ENCODE peak calls at places on chromosome 16, in ten cellular contexts. B is HCT116; U is fibroblast of the aortic adventitia; L is NCI-H2081; O is stimulated activated CD4-positive, alpha-beta T cell treated with anti-CD3 and anti-CD28 coated beads, Interleukin-1b, Interleukin-23, amount 100 ng/mL, for 24 hours; Y is ELF-1; N is mucosa of descending colon; X is A549; T is GM03348; A is heart left ventricle. E is an unnamed sample.

GRCh38 chr16:1089822-1090619 is 6.0 kb downstream of the C1QTNF8 start:
- DNase-seq in B (no peak), U (no peak), L (no peak), O (no peak), Y (no peak), N (peak), X (peak), T (no peak), A (peak), E (peak)

GRCh38 chr16:53893731-53894435 is 189.9 kb downstream of the FTO start:
- DNase-seq in B (no peak), U (peak), L (peak), O (no peak), Y (no peak), N (peak), X (peak), T (peak), A (peak), E (peak)

GRCh38 chr16:48450367-48450766 is 65.2 kb upstream of the SIAH1 start:
- DNase-seq in B (no peak), U (peak), L (no peak), O (no peak), Y (no peak), N (no peak), X (no peak), T (peak), A (no peak), E (no peak)

GRCh38 chr16:16033208-16033717 is 83.8 kb downstream of the ABCC1 start:
- DNase-seq in B (no peak), U (no peak), L (no peak), O (no peak), Y (no peak), N (no peak), X (no peak), T (no peak), A (no peak), E (no peak)

GRCh38 chr16:77406680-77407079 is 28.2 kb downstream of the ADAMTS18 start:
- DNase-seq in B (peak), U (no peak), L (no peak), O (no peak), Y (no peak), N (no peak), X (peak), T (no peak), A (no peak), E (no peak)

GRCh38 chr16:58487566-58488351 is 12.2 kb upstream of the NDRG4 start:
- DNase-seq in B (peak), U (peak), L (peak), O (peak), Y (peak), N (peak), X (peak), T (peak), A (peak), E (peak)

GRCh38 chr16:88505405-88506082 is 52.5 kb downstream of the ZFPM1 start:
- DNase-seq in B (peak), U (peak), L (peak), O (no peak), Y (no peak), N (peak), X (peak), T (peak), A (peak), E (peak)

GRCh38 chr16:10961231-10961630 is 16.9 kb downstream of the CLEC16A start:
- DNase-seq in B (no peak), U (peak), L (no peak), O (no peak), Y (no peak), N (no peak), X (no peak), T (peak), A (peak), E (no peak)

GRCh38 chr16:49640606-49641005 is 215.3 kb downstream of the ZNF423 start:
- DNase-seq in B (no peak), U (no peak), L (no peak), O (no peak), Y (no peak), N (no peak), X (no peak), T (no peak), A (peak), E (no peak)

GRCh38 chr16:58096249-58096648 is 32.9 kb downstream of the CFAP20 start:
- DNase-seq in B (no peak), U (no peak), L (no peak), O (no peak), Y (no peak), N (no peak), X (no peak), T (no peak), A (no peak), E (no peak)

GRCh38 chr16:87897563-87898505 is 28.5 kb upstream of the SLC7A5 start:
- DNase-seq in B (no peak), U (no peak), L (no peak), O (no peak), Y (no peak), N (no peak), X (no peak), T (no peak), A (no peak), E (no peak)

GRCh38 chr16:66977341-66978113 is 10.9 kb upstream of the CES4A start:
- DNase-seq in B (peak), U (peak), L (peak), O (peak), Y (peak), N (peak), X (peak), T (peak), A (peak), E (peak)

GRCh38 chr16:69243479-69243878 is 56.5 kb downstream of the SNTB2 start:
- DNase-seq in B (no peak), U (peak), L (no peak), O (no peak), Y (no peak), N (no peak), X (no peak), T (peak), A (no peak), E (no peak)

GRCh38 chr16:19291459-19291858 is 5.9 kb downstream of the CLEC19A start:
- DNase-seq in B (no peak), U (peak), L (peak), O (no peak), Y (peak), N (peak), X (peak), T (no peak), A (no peak), E (no peak)

GRCh38 chr16:58155839-58156238 is 26.7 kb upstream of the CFAP20 start:
- DNase-seq in B (no peak), U (no peak), L (no peak), O (no peak), Y (no peak), N (no peak), X (no peak), T (no peak), A (no peak), E (no peak)

GRCh38 chr16:77574867-77575619 is 140.2 kb upstream of the ADAMTS18 start:
- DNase-seq in B (no peak), U (peak), L (no peak), O (no peak), Y (no peak), N (no peak), X (no peak), T (no peak), A (peak), E (peak)

GRCh38 chr16:68995011-68995504 is 110.4 kb upstream of the HAS3 start:
- DNase-seq in B (peak), U (peak), L (no peak), O (no peak), Y (peak), N (peak), X (peak), T (peak), A (no peak), E (no peak)

GRCh38 chr16:87062569-87063442 is 254.4 kb downstream of the C16orf95 start:
- DNase-seq in B (peak), U (peak), L (peak), O (peak), Y (peak), N (peak), X (peak), T (peak), A (peak), E (peak)

E was measured in transverse colon.